ENCODE peak calls at places on chromosome 10, in eight cellular contexts. One of them, this sample, is unnamed. For H3K36me3, the result is how much of the 10 kb centered on the place peaks cover.

GRCh38 chr10:28503114-28503513 is 29.8 kb upstream of the WAC start:
- DNase-seq in testis: no peak
- DNase-seq in mucosa of descending colon: peak
- DNase-seq in suprapubic skin: no peak
- DNase-seq in uterus: no peak
- DNase-seq in bronchial epithelial cell: peak
- DNase-seq in GM06990: no peak
- DNase-seq in mammary epithelial cell: peak
- DNase-seq in this sample: peak

GRCh38 chr10:93815304-93816091 is 57.8 kb downstream of the LGI1 start:
- DNase-seq in GM06990: no peak
- DNase-seq in suprapubic skin: no peak
- DNase-seq in bronchial epithelial cell: no peak
- DNase-seq in mucosa of descending colon: no peak
- DNase-seq in mammary epithelial cell: peak
- DNase-seq in testis: peak
- DNase-seq in uterus: no peak
- DNase-seq in this sample: peak

GRCh38 chr10:73424478-73424877 is 8.9 kb downstream of the MSS51 start:
- DNase-seq in testis: no peak
- DNase-seq in bronchial epithelial cell: peak
- DNase-seq in mucosa of descending colon: no peak
- DNase-seq in GM06990: no peak
- DNase-seq in uterus: no peak
- DNase-seq in mammary epithelial cell: no peak
- DNase-seq in suprapubic skin: no peak
- DNase-seq in this sample: no peak

GRCh38 chr10:118342638-118343020 is 505 bp upstream of the FAM204A start:
- DNase-seq in suprapubic skin: no peak
- DNase-seq in bronchial epithelial cell: peak
- DNase-seq in mucosa of descending colon: no peak
- DNase-seq in testis: no peak
- DNase-seq in uterus: no peak
- DNase-seq in mammary epithelial cell: no peak
- DNase-seq in GM06990: no peak
- DNase-seq in this sample: no peak

GRCh38 chr10:72058989-72059842 is 29.1 kb downstream of the SPOCK2 start:
- DNase-seq in GM06990: no peak
- DNase-seq in uterus: no peak
- DNase-seq in bronchial epithelial cell: no peak
- DNase-seq in suprapubic skin: no peak
- DNase-seq in testis: no peak
- DNase-seq in mucosa of descending colon: no peak
- DNase-seq in mammary epithelial cell: no peak
- DNase-seq in this sample: no peak

GRCh38 chr10:75876710-75877109 is 445.3 kb downstream of the LRMDA start:
- DNase-seq in mucosa of descending colon: no peak
- DNase-seq in GM06990: no peak
- DNase-seq in bronchial epithelial cell: no peak
- DNase-seq in suprapubic skin: no peak
- DNase-seq in mammary epithelial cell: no peak
- DNase-seq in uterus: no peak
- DNase-seq in testis: no peak
- DNase-seq in this sample: no peak

GRCh38 chr10:86243651-86244155 is 122.9 kb downstream of the GRID1 start:
- DNase-seq in suprapubic skin: no peak
- DNase-seq in mucosa of descending colon: no peak
- DNase-seq in mammary epithelial cell: no peak
- DNase-seq in GM06990: no peak
- DNase-seq in uterus: no peak
- DNase-seq in testis: no peak
- DNase-seq in bronchial epithelial cell: no peak
- DNase-seq in this sample: no peak

GRCh38 chr10:105206616-105207015 is 565.5 kb downstream of the SORCS3 start:
- DNase-seq in mammary epithelial cell: no peak
- DNase-seq in suprapubic skin: no peak
- DNase-seq in testis: no peak
- DNase-seq in uterus: no peak
- DNase-seq in mucosa of descending colon: no peak
- DNase-seq in GM06990: no peak
- DNase-seq in bronchial epithelial cell: no peak
- DNase-seq in this sample: no peak

GRCh38 chr10:5565671-5566581 is 41.2 kb downstream of the CALML3 start:
- DNase-seq in GM06990: no peak
- DNase-seq in uterus: peak
- DNase-seq in testis: no peak
- DNase-seq in bronchial epithelial cell: peak
- DNase-seq in suprapubic skin: peak
- DNase-seq in mammary epithelial cell: peak
- DNase-seq in mucosa of descending colon: no peak
- DNase-seq in this sample: no peak

GRCh38 chr10:84333864-84334451 is 5.6 kb downstream of the CCSER2 start:
- DNase-seq in uterus: no peak
- DNase-seq in mucosa of descending colon: no peak
- DNase-seq in testis: no peak
- DNase-seq in mammary epithelial cell: peak
- DNase-seq in suprapubic skin: no peak
- DNase-seq in GM06990: no peak
- DNase-seq in bronchial epithelial cell: peak
- DNase-seq in this sample: no peak

GRCh38 chr10:97024181-97025073 is 161.3 kb downstream of the SLIT1 start:
- DNase-seq in uterus: peak
- DNase-seq in GM06990: peak
- DNase-seq in bronchial epithelial cell: peak
- DNase-seq in mucosa of descending colon: no peak
- DNase-seq in testis: peak
- DNase-seq in mammary epithelial cell: peak
- DNase-seq in suprapubic skin: no peak
- DNase-seq in this sample: no peak

GRCh38 chr10:129961274-129961839 is 2.7 kb downstream of the EBF3 start:
- DNase-seq in mammary epithelial cell: no peak
- DNase-seq in uterus: peak
- DNase-seq in suprapubic skin: no peak
- DNase-seq in GM06990: no peak
- DNase-seq in testis: no peak
- DNase-seq in bronchial epithelial cell: no peak
- DNase-seq in mucosa of descending colon: no peak
- DNase-seq in this sample: no peak

DNA sequence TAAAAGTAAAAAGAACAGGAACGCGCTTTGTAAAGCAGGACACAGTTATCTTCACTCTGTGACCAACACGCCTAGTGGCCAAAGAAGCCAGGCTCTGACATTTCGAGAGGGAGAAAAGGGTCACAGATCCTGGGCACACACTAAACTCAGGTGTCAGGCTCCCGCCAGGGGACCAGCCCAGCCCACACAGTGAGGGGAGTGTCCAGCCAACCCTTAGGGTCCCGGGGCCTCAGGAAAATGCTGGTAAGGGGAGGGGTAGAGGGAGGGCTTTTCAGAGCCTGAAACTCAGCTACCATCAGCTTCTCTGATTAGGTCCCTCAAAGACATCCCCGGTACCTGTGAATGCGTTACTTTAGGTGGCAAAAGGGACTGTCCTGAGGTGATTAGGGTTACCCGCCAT is 16.6 kb downstream of the ANXA11 start:
- DNase-seq in testis: no peak
- DNase-seq in GM06990: no peak
- DNase-seq in mucosa of descending colon: no peak
- DNase-seq in bronchial epithelial cell: no peak
- DNase-seq in mammary epithelial cell: no peak
- DNase-seq in suprapubic skin: no peak
- DNase-seq in uterus: no peak
- DNase-seq in this sample: no peak
- H3K4me3 ChIP-seq in testis: no peak
- H3K4me3 ChIP-seq in GM06990: no peak
- H3K4me3 ChIP-seq in mucosa of descending colon: no peak
- H3K4me3 ChIP-seq in bronchial epithelial cell: no peak
- H3K4me3 ChIP-seq in mammary epithelial cell: no peak
- H3K4me3 ChIP-seq in suprapubic skin: no peak
- H3K4me3 ChIP-seq in uterus: no peak
- H3K4me3 ChIP-seq in this sample: no peak

GRCh38 chr10:813286-813685 is 118.2 kb downstream of the LARP4B start:
- DNase-seq in suprapubic skin: no peak
- DNase-seq in testis: no peak
- DNase-seq in bronchial epithelial cell: no peak
- DNase-seq in mammary epithelial cell: no peak
- DNase-seq in uterus: no peak
- DNase-seq in mucosa of descending colon: no peak
- DNase-seq in GM06990: no peak
- DNase-seq in this sample: no peak
- H3K36me3 ChIP-seq in suprapubic skin: half or more
- H3K36me3 ChIP-seq in testis: under half
- H3K36me3 ChIP-seq in bronchial epithelial cell: under half
- H3K36me3 ChIP-seq in mammary epithelial cell: under half
- H3K36me3 ChIP-seq in uterus: under half
- H3K36me3 ChIP-seq in mucosa of descending colon: under half
- H3K36me3 ChIP-seq in GM06990: under half
- H3K36me3 ChIP-seq in this sample: half or more

GRCh38 chr10:59290448-59290847 is 71.9 kb downstream of the FAM13C start:
- DNase-seq in uterus: no peak
- DNase-seq in testis: no peak
- DNase-seq in suprapubic skin: no peak
- DNase-seq in mucosa of descending colon: no peak
- DNase-seq in bronchial epithelial cell: no peak
- DNase-seq in mammary epithelial cell: no peak
- DNase-seq in GM06990: no peak
- DNase-seq in this sample: no peak
- TF ChIP-seq CTCF in uterus: no peak
- TF ChIP-seq CTCF in testis: no peak
- TF ChIP-seq CTCF in suprapubic skin: no peak
- TF ChIP-seq CTCF in mucosa of descending colon: no peak
- TF ChIP-seq CTCF in bronchial epithelial cell: peak
- TF ChIP-seq CTCF in mammary epithelial cell: peak
- TF ChIP-seq CTCF in GM06990: peak
- TF ChIP-seq CTCF in this sample: peak

GRCh38 chr10:35415505-35415904 is 79.2 kb downstream of the CCNY start:
- DNase-seq in mammary epithelial cell: no peak
- DNase-seq in suprapubic skin: no peak
- DNase-seq in testis: no peak
- DNase-seq in mucosa of descending colon: no peak
- DNase-seq in GM06990: no peak
- DNase-seq in bronchial epithelial cell: no peak
- DNase-seq in uterus: no peak
- DNase-seq in this sample: no peak
- H3K4me3 ChIP-seq in mammary epithelial cell: no peak
- H3K4me3 ChIP-seq in suprapubic skin: no peak
- H3K4me3 ChIP-seq in testis: no peak
- H3K4me3 ChIP-seq in mucosa of descending colon: no peak
- H3K4me3 ChIP-seq in GM06990: no peak
- H3K4me3 ChIP-seq in bronchial epithelial cell: no peak
- H3K4me3 ChIP-seq in uterus: no peak
- H3K4me3 ChIP-seq in this sample: no peak

GRCh38 chr10:43198682-43199005 is 60.4 kb downstream of the CSGALNACT2 start:
- DNase-seq in GM06990: no peak
- DNase-seq in mucosa of descending colon: peak
- DNase-seq in uterus: peak
- DNase-seq in testis: no peak
- DNase-seq in bronchial epithelial cell: no peak
- DNase-seq in suprapubic skin: no peak
- DNase-seq in mammary epithelial cell: no peak
- DNase-seq in this sample: no peak
- H3K36me3 ChIP-seq in GM06990: under half
- H3K36me3 ChIP-seq in mucosa of descending colon: under half
- H3K36me3 ChIP-seq in uterus: under half
- H3K36me3 ChIP-seq in testis: under half
- H3K36me3 ChIP-seq in bronchial epithelial cell: under half
- H3K36me3 ChIP-seq in suprapubic skin: under half
- H3K36me3 ChIP-seq in mammary epithelial cell: under half
- H3K36me3 ChIP-seq in this sample: under half